ENCODE peak calls at places on chromosomes 12 and 14, in five cellular contexts. One of them, this sample, is unnamed.

GRCh38 chr14:75831971-75832370 is 149.8 kb downstream of the TGFB3 start:
- DNase-seq in NCI-H69: peak
- DNase-seq in activated effector memory CD4-positive, alpha-beta T cell treated with anti-CD3 and anti-CD28 coated beads, Interleukin-2, amount 50 U/mL, for 16 hours: no peak
- DNase-seq in stimulated activated CD4-positive, alpha-beta T cell treated with anti-CD3 and anti-CD28 coated beads, Interleukin-4, amount 100 ng/mL, for 24 hours: no peak
- DNase-seq in activated gamma-delta T cell treated with Interleukin-2 at 50 U/mL for 16 hours: no peak
- DNase-seq in this sample: no peak

GRCh38 chr14:101965145-101965531 is 765 bp downstream of the DYNC1H1 start:
- DNase-seq in NCI-H69: peak
- DNase-seq in stimulated activated CD4-positive, alpha-beta T cell treated with anti-CD3 and anti-CD28 coated beads, Interleukin-4, amount 100 ng/mL, for 24 hours: peak
- DNase-seq in activated effector memory CD4-positive, alpha-beta T cell treated with anti-CD3 and anti-CD28 coated beads, Interleukin-2, amount 50 U/mL, for 16 hours: peak
- DNase-seq in activated gamma-delta T cell treated with Interleukin-2 at 50 U/mL for 16 hours: peak
- DNase-seq in this sample: no peak

GRCh38 chr12:92971869-92972524 is 42.9 kb upstream of the EEA1 start:
- DNase-seq in stimulated activated CD4-positive, alpha-beta T cell treated with anti-CD3 and anti-CD28 coated beads, Interleukin-4, amount 100 ng/mL, for 24 hours: no peak
- DNase-seq in activated effector memory CD4-positive, alpha-beta T cell treated with anti-CD3 and anti-CD28 coated beads, Interleukin-2, amount 50 U/mL, for 16 hours: no peak
- DNase-seq in activated gamma-delta T cell treated with Interleukin-2 at 50 U/mL for 16 hours: no peak
- DNase-seq in NCI-H69: no peak
- DNase-seq in this sample: no peak

GRCh38 chr14:61188936-61189808 is 92.0 kb downstream of the TMEM30B start:
- DNase-seq in activated gamma-delta T cell treated with Interleukin-2 at 50 U/mL for 16 hours: no peak
- DNase-seq in NCI-H69: peak
- DNase-seq in stimulated activated CD4-positive, alpha-beta T cell treated with anti-CD3 and anti-CD28 coated beads, Interleukin-4, amount 100 ng/mL, for 24 hours: peak
- DNase-seq in activated effector memory CD4-positive, alpha-beta T cell treated with anti-CD3 and anti-CD28 coated beads, Interleukin-2, amount 50 U/mL, for 16 hours: no peak
- DNase-seq in this sample: no peak

GRCh38 chr14:31894351-31894750 is 182.8 kb upstream of the ARHGAP5 start:
- DNase-seq in activated effector memory CD4-positive, alpha-beta T cell treated with anti-CD3 and anti-CD28 coated beads, Interleukin-2, amount 50 U/mL, for 16 hours: no peak
- DNase-seq in stimulated activated CD4-positive, alpha-beta T cell treated with anti-CD3 and anti-CD28 coated beads, Interleukin-4, amount 100 ng/mL, for 24 hours: no peak
- DNase-seq in activated gamma-delta T cell treated with Interleukin-2 at 50 U/mL for 16 hours: no peak
- DNase-seq in NCI-H69: peak
- DNase-seq in this sample: no peak

GRCh38 chr12:115941362-115941761 is 336.1 kb downstream of the MED13L start:
- DNase-seq in activated effector memory CD4-positive, alpha-beta T cell treated with anti-CD3 and anti-CD28 coated beads, Interleukin-2, amount 50 U/mL, for 16 hours: no peak
- DNase-seq in stimulated activated CD4-positive, alpha-beta T cell treated with anti-CD3 and anti-CD28 coated beads, Interleukin-4, amount 100 ng/mL, for 24 hours: no peak
- DNase-seq in NCI-H69: peak
- DNase-seq in activated gamma-delta T cell treated with Interleukin-2 at 50 U/mL for 16 hours: no peak
- DNase-seq in this sample: no peak

GRCh38 chr12:1047898-1048660 is 57.1 kb downstream of the ERC1 start:
- DNase-seq in NCI-H69: peak
- DNase-seq in stimulated activated CD4-positive, alpha-beta T cell treated with anti-CD3 and anti-CD28 coated beads, Interleukin-4, amount 100 ng/mL, for 24 hours: no peak
- DNase-seq in activated gamma-delta T cell treated with Interleukin-2 at 50 U/mL for 16 hours: no peak
- DNase-seq in activated effector memory CD4-positive, alpha-beta T cell treated with anti-CD3 and anti-CD28 coated beads, Interleukin-2, amount 50 U/mL, for 16 hours: no peak
- DNase-seq in this sample: no peak

GRCh38 chr12:3149505-3150307 is 72.5 kb downstream of the TSPAN9 start:
- DNase-seq in NCI-H69: peak
- DNase-seq in stimulated activated CD4-positive, alpha-beta T cell treated with anti-CD3 and anti-CD28 coated beads, Interleukin-4, amount 100 ng/mL, for 24 hours: no peak
- DNase-seq in activated gamma-delta T cell treated with Interleukin-2 at 50 U/mL for 16 hours: no peak
- DNase-seq in activated effector memory CD4-positive, alpha-beta T cell treated with anti-CD3 and anti-CD28 coated beads, Interleukin-2, amount 50 U/mL, for 16 hours: no peak
- DNase-seq in this sample: no peak

GRCh38 chr12:70733385-70733784 is 96.2 kb upstream of the PTPRB start:
- DNase-seq in activated gamma-delta T cell treated with Interleukin-2 at 50 U/mL for 16 hours: no peak
- DNase-seq in stimulated activated CD4-positive, alpha-beta T cell treated with anti-CD3 and anti-CD28 coated beads, Interleukin-4, amount 100 ng/mL, for 24 hours: no peak
- DNase-seq in NCI-H69: peak
- DNase-seq in activated effector memory CD4-positive, alpha-beta T cell treated with anti-CD3 and anti-CD28 coated beads, Interleukin-2, amount 50 U/mL, for 16 hours: no peak
- DNase-seq in this sample: no peak

GRCh38 chr12:12786371-12786715 is 884 bp downstream of the APOLD1 start:
- DNase-seq in activated gamma-delta T cell treated with Interleukin-2 at 50 U/mL for 16 hours: no peak
- DNase-seq in stimulated activated CD4-positive, alpha-beta T cell treated with anti-CD3 and anti-CD28 coated beads, Interleukin-4, amount 100 ng/mL, for 24 hours: no peak
- DNase-seq in NCI-H69: no peak
- DNase-seq in activated effector memory CD4-positive, alpha-beta T cell treated with anti-CD3 and anti-CD28 coated beads, Interleukin-2, amount 50 U/mL, for 16 hours: no peak
- DNase-seq in this sample: no peak

GRCh38 chr12:6827437-6827894 is 741 bp upstream of the P3H3 start:
- DNase-seq in stimulated activated CD4-positive, alpha-beta T cell treated with anti-CD3 and anti-CD28 coated beads, Interleukin-4, amount 100 ng/mL, for 24 hours: peak
- DNase-seq in activated effector memory CD4-positive, alpha-beta T cell treated with anti-CD3 and anti-CD28 coated beads, Interleukin-2, amount 50 U/mL, for 16 hours: peak
- DNase-seq in NCI-H69: peak
- DNase-seq in activated gamma-delta T cell treated with Interleukin-2 at 50 U/mL for 16 hours: no peak
- DNase-seq in this sample: peak

GRCh38 chr14:104977681-104978647 is at the start of gene AHNAK2:
- DNase-seq in activated effector memory CD4-positive, alpha-beta T cell treated with anti-CD3 and anti-CD28 coated beads, Interleukin-2, amount 50 U/mL, for 16 hours: peak
- DNase-seq in NCI-H69: peak
- DNase-seq in stimulated activated CD4-positive, alpha-beta T cell treated with anti-CD3 and anti-CD28 coated beads, Interleukin-4, amount 100 ng/mL, for 24 hours: peak
- DNase-seq in activated gamma-delta T cell treated with Interleukin-2 at 50 U/mL for 16 hours: no peak
- DNase-seq in this sample: peak

GRCh38 chr14:73457935-73458218 is 469 bp downstream of the NUMB start:
- DNase-seq in stimulated activated CD4-positive, alpha-beta T cell treated with anti-CD3 and anti-CD28 coated beads, Interleukin-4, amount 100 ng/mL, for 24 hours: no peak
- DNase-seq in activated effector memory CD4-positive, alpha-beta T cell treated with anti-CD3 and anti-CD28 coated beads, Interleukin-2, amount 50 U/mL, for 16 hours: no peak
- DNase-seq in NCI-H69: peak
- DNase-seq in activated gamma-delta T cell treated with Interleukin-2 at 50 U/mL for 16 hours: no peak
- DNase-seq in this sample: no peak

GRCh38 chr14:88599761-88600439 is 37.1 kb downstream of the ZC3H14 start:
- DNase-seq in stimulated activated CD4-positive, alpha-beta T cell treated with anti-CD3 and anti-CD28 coated beads, Interleukin-4, amount 100 ng/mL, for 24 hours: peak
- DNase-seq in NCI-H69: no peak
- DNase-seq in activated effector memory CD4-positive, alpha-beta T cell treated with anti-CD3 and anti-CD28 coated beads, Interleukin-2, amount 50 U/mL, for 16 hours: no peak
- DNase-seq in activated gamma-delta T cell treated with Interleukin-2 at 50 U/mL for 16 hours: no peak
- DNase-seq in this sample: no peak

GRCh38 chr12:1842183-1842904 is 22.0 kb downstream of the LRTM2 start:
- DNase-seq in NCI-H69: no peak
- DNase-seq in activated effector memory CD4-positive, alpha-beta T cell treated with anti-CD3 and anti-CD28 coated beads, Interleukin-2, amount 50 U/mL, for 16 hours: peak
- DNase-seq in activated gamma-delta T cell treated with Interleukin-2 at 50 U/mL for 16 hours: no peak
- DNase-seq in stimulated activated CD4-positive, alpha-beta T cell treated with anti-CD3 and anti-CD28 coated beads, Interleukin-4, amount 100 ng/mL, for 24 hours: no peak
- DNase-seq in this sample: peak

GRCh38 chr12:123237646-123238329 is 4.6 kb downstream of the MTRFR start:
- DNase-seq in NCI-H69: peak
- DNase-seq in activated gamma-delta T cell treated with Interleukin-2 at 50 U/mL for 16 hours: peak
- DNase-seq in stimulated activated CD4-positive, alpha-beta T cell treated with anti-CD3 and anti-CD28 coated beads, Interleukin-4, amount 100 ng/mL, for 24 hours: peak
- DNase-seq in activated effector memory CD4-positive, alpha-beta T cell treated with anti-CD3 and anti-CD28 coated beads, Interleukin-2, amount 50 U/mL, for 16 hours: peak
- DNase-seq in this sample: no peak

GRCh38 chr14:61925043-61925442 is 162.8 kb downstream of the SNAPC1 start:
- DNase-seq in NCI-H69: peak
- DNase-seq in activated gamma-delta T cell treated with Interleukin-2 at 50 U/mL for 16 hours: no peak
- DNase-seq in stimulated activated CD4-positive, alpha-beta T cell treated with anti-CD3 and anti-CD28 coated beads, Interleukin-4, amount 100 ng/mL, for 24 hours: peak
- DNase-seq in activated effector memory CD4-positive, alpha-beta T cell treated with anti-CD3 and anti-CD28 coated beads, Interleukin-2, amount 50 U/mL, for 16 hours: no peak
- DNase-seq in this sample: no peak

GRCh38 chr14:89650077-89650978 is 233.3 kb upstream of the FOXN3 start:
- DNase-seq in stimulated activated CD4-positive, alpha-beta T cell treated with anti-CD3 and anti-CD28 coated beads, Interleukin-4, amount 100 ng/mL, for 24 hours: no peak
- DNase-seq in activated gamma-delta T cell treated with Interleukin-2 at 50 U/mL for 16 hours: no peak
- DNase-seq in NCI-H69: no peak
- DNase-seq in activated effector memory CD4-positive, alpha-beta T cell treated with anti-CD3 and anti-CD28 coated beads, Interleukin-2, amount 50 U/mL, for 16 hours: no peak
- DNase-seq in this sample: no peak

GRCh38 chr12:48198619-48198973 is 4.5 kb downstream of the OR10AD1 start:
- DNase-seq in activated gamma-delta T cell treated with Interleukin-2 at 50 U/mL for 16 hours: no peak
- DNase-seq in stimulated activated CD4-positive, alpha-beta T cell treated with anti-CD3 and anti-CD28 coated beads, Interleukin-4, amount 100 ng/mL, for 24 hours: peak
- DNase-seq in activated effector memory CD4-positive, alpha-beta T cell treated with anti-CD3 and anti-CD28 coated beads, Interleukin-2, amount 50 U/mL, for 16 hours: peak
- DNase-seq in NCI-H69: peak
- DNase-seq in this sample: no peak

GRCh38 chr12:75294338-75294737 is 35.8 kb downstream of the CAPS2 start:
- DNase-seq in activated gamma-delta T cell treated with Interleukin-2 at 50 U/mL for 16 hours: no peak
- DNase-seq in activated effector memory CD4-positive, alpha-beta T cell treated with anti-CD3 and anti-CD28 coated beads, Interleukin-2, amount 50 U/mL, for 16 hours: no peak
- DNase-seq in NCI-H69: no peak
- DNase-seq in stimulated activated CD4-positive, alpha-beta T cell treated with anti-CD3 and anti-CD28 coated beads, Interleukin-4, amount 100 ng/mL, for 24 hours: no peak
- DNase-seq in this sample: no peak

GRCh38 chr12:53563452-53563851 is 56.2 kb upstream of the NPFF start:
- DNase-seq in NCI-H69: no peak
- DNase-seq in stimulated activated CD4-positive, alpha-beta T cell treated with anti-CD3 and anti-CD28 coated beads, Interleukin-4, amount 100 ng/mL, for 24 hours: no peak
- DNase-seq in activated effector memory CD4-positive, alpha-beta T cell treated with anti-CD3 and anti-CD28 coated beads, Interleukin-2, amount 50 U/mL, for 16 hours: no peak
- DNase-seq in activated gamma-delta T cell treated with Interleukin-2 at 50 U/mL for 16 hours: no peak
- DNase-seq in this sample: no peak

GRCh38 chr12:68804654-68805591 is 3.1 kb upstream of the MDM2 start:
- DNase-seq in NCI-H69: no peak
- DNase-seq in activated effector memory CD4-positive, alpha-beta T cell treated with anti-CD3 and anti-CD28 coated beads, Interleukin-2, amount 50 U/mL, for 16 hours: no peak
- DNase-seq in stimulated activated CD4-positive, alpha-beta T cell treated with anti-CD3 and anti-CD28 coated beads, Interleukin-4, amount 100 ng/mL, for 24 hours: no peak
- DNase-seq in activated gamma-delta T cell treated with Interleukin-2 at 50 U/mL for 16 hours: no peak
- DNase-seq in this sample: no peak

GRCh38 chr12:47741340-47741703 is 16.0 kb upstream of the ENDOU start:
- DNase-seq in activated gamma-delta T cell treated with Interleukin-2 at 50 U/mL for 16 hours: peak
- DNase-seq in activated effector memory CD4-positive, alpha-beta T cell treated with anti-CD3 and anti-CD28 coated beads, Interleukin-2, amount 50 U/mL, for 16 hours: peak
- DNase-seq in stimulated activated CD4-positive, alpha-beta T cell treated with anti-CD3 and anti-CD28 coated beads, Interleukin-4, amount 100 ng/mL, for 24 hours: peak
- DNase-seq in NCI-H69: peak
- DNase-seq in this sample: peak

GRCh38 chr12:81222841-81223595 is 145.1 kb downstream of the ACSS3 start:
- DNase-seq in NCI-H69: peak
- DNase-seq in activated gamma-delta T cell treated with Interleukin-2 at 50 U/mL for 16 hours: no peak
- DNase-seq in stimulated activated CD4-positive, alpha-beta T cell treated with anti-CD3 and anti-CD28 coated beads, Interleukin-4, amount 100 ng/mL, for 24 hours: no peak
- DNase-seq in activated effector memory CD4-positive, alpha-beta T cell treated with anti-CD3 and anti-CD28 coated beads, Interleukin-2, amount 50 U/mL, for 16 hours: no peak
- DNase-seq in this sample: no peak

GRCh38 chr14:70254476-70254961 is 65.8 kb upstream of the SLC8A3 start:
- DNase-seq in stimulated activated CD4-positive, alpha-beta T cell treated with anti-CD3 and anti-CD28 coated beads, Interleukin-4, amount 100 ng/mL, for 24 hours: no peak
- DNase-seq in activated gamma-delta T cell treated with Interleukin-2 at 50 U/mL for 16 hours: no peak
- DNase-seq in NCI-H69: peak
- DNase-seq in activated effector memory CD4-positive, alpha-beta T cell treated with anti-CD3 and anti-CD28 coated beads, Interleukin-2, amount 50 U/mL, for 16 hours: no peak
- DNase-seq in this sample: no peak